ENCODE peak calls at places on chromosome 18, in eight cellular contexts. One of them, this sample, is unnamed. For H3K9me3, the result is how much of the 10 kb centered on the place peaks cover.

GRCh38 chr18:58535340-58536186 is 93.3 kb downstream of the ALPK2 start:
- DNase-seq in IMR-90: peak
- DNase-seq in tibial artery: no peak
- DNase-seq in WERI-Rb-1: no peak
- DNase-seq in left ventricle myocardium inferior: no peak
- DNase-seq in esophagus squamous epithelium: no peak
- DNase-seq in Panc1: no peak
- DNase-seq in endothelial cell of umbilical vein: no peak
- DNase-seq in this sample: no peak

GRCh38 chr18:12774982-12775381 is 72.1 kb downstream of the PSMG2 start:
- DNase-seq in esophagus squamous epithelium: no peak
- DNase-seq in tibial artery: no peak
- DNase-seq in WERI-Rb-1: no peak
- DNase-seq in left ventricle myocardium inferior: no peak
- DNase-seq in endothelial cell of umbilical vein: no peak
- DNase-seq in Panc1: no peak
- DNase-seq in IMR-90: no peak
- DNase-seq in this sample: no peak

GRCh38 chr18:13126966-13127598 is 91.5 kb upstream of the LDLRAD4 start:
- DNase-seq in endothelial cell of umbilical vein: no peak
- DNase-seq in Panc1: no peak
- DNase-seq in IMR-90: no peak
- DNase-seq in esophagus squamous epithelium: no peak
- DNase-seq in tibial artery: no peak
- DNase-seq in WERI-Rb-1: no peak
- DNase-seq in left ventricle myocardium inferior: no peak
- DNase-seq in this sample: no peak

GRCh38 chr18:59957957-59958356 is 58.2 kb downstream of the PMAIP1 start:
- DNase-seq in esophagus squamous epithelium: no peak
- DNase-seq in Panc1: no peak
- DNase-seq in left ventricle myocardium inferior: peak
- DNase-seq in IMR-90: peak
- DNase-seq in WERI-Rb-1: peak
- DNase-seq in tibial artery: no peak
- DNase-seq in endothelial cell of umbilical vein: peak
- DNase-seq in this sample: peak

GRCh38 chr18:75161629-75162028 is 47.3 kb downstream of the PTGR3 start:
- DNase-seq in IMR-90: no peak
- DNase-seq in endothelial cell of umbilical vein: peak
- DNase-seq in left ventricle myocardium inferior: peak
- DNase-seq in tibial artery: no peak
- DNase-seq in WERI-Rb-1: no peak
- DNase-seq in esophagus squamous epithelium: no peak
- DNase-seq in Panc1: peak
- DNase-seq in this sample: no peak

GRCh38 chr18:30684825-30685481 is 357.6 kb downstream of the DSC3 start:
- DNase-seq in IMR-90: no peak
- DNase-seq in esophagus squamous epithelium: no peak
- DNase-seq in endothelial cell of umbilical vein: no peak
- DNase-seq in left ventricle myocardium inferior: no peak
- DNase-seq in tibial artery: no peak
- DNase-seq in WERI-Rb-1: no peak
- DNase-seq in Panc1: no peak
- DNase-seq in this sample: no peak

GRCh38 chr18:23570912-23571504 is 15.3 kb downstream of the NPC1 start:
- DNase-seq in left ventricle myocardium inferior: no peak
- DNase-seq in esophagus squamous epithelium: no peak
- DNase-seq in tibial artery: no peak
- DNase-seq in IMR-90: no peak
- DNase-seq in Panc1: no peak
- DNase-seq in endothelial cell of umbilical vein: no peak
- DNase-seq in WERI-Rb-1: no peak
- DNase-seq in this sample: no peak

GRCh38 chr18:2881490-2882195 is 34.8 kb downstream of the EMILIN2 start:
- DNase-seq in endothelial cell of umbilical vein: no peak
- DNase-seq in Panc1: no peak
- DNase-seq in tibial artery: peak
- DNase-seq in esophagus squamous epithelium: no peak
- DNase-seq in WERI-Rb-1: no peak
- DNase-seq in left ventricle myocardium inferior: peak
- DNase-seq in IMR-90: peak
- DNase-seq in this sample: peak

GRCh38 chr18:13461488-13461887 is 242.9 kb downstream of the LDLRAD4 start:
- DNase-seq in endothelial cell of umbilical vein: no peak
- DNase-seq in left ventricle myocardium inferior: no peak
- DNase-seq in esophagus squamous epithelium: no peak
- DNase-seq in tibial artery: no peak
- DNase-seq in Panc1: no peak
- DNase-seq in IMR-90: no peak
- DNase-seq in WERI-Rb-1: no peak
- DNase-seq in this sample: no peak

GRCh38 chr18:36354989-36355388 is 57.5 kb downstream of the FHOD3 start:
- DNase-seq in WERI-Rb-1: no peak
- DNase-seq in left ventricle myocardium inferior: no peak
- DNase-seq in esophagus squamous epithelium: no peak
- DNase-seq in endothelial cell of umbilical vein: no peak
- DNase-seq in tibial artery: no peak
- DNase-seq in Panc1: no peak
- DNase-seq in IMR-90: peak
- DNase-seq in this sample: no peak

GRCh38 chr18:69759046-69759445 is 188.6 kb downstream of the CD226 start:
- DNase-seq in tibial artery: no peak
- DNase-seq in Panc1: no peak
- DNase-seq in IMR-90: peak
- DNase-seq in left ventricle myocardium inferior: no peak
- DNase-seq in esophagus squamous epithelium: no peak
- DNase-seq in endothelial cell of umbilical vein: no peak
- DNase-seq in WERI-Rb-1: no peak
- DNase-seq in this sample: no peak

GRCh38 chr18:7038330-7038846 is 79.2 kb downstream of the LAMA1 start:
- DNase-seq in IMR-90: peak
- DNase-seq in tibial artery: peak
- DNase-seq in left ventricle myocardium inferior: peak
- DNase-seq in endothelial cell of umbilical vein: peak
- DNase-seq in Panc1: peak
- DNase-seq in esophagus squamous epithelium: no peak
- DNase-seq in WERI-Rb-1: peak
- DNase-seq in this sample: peak

GRCh38 chr18:74179623-74180199 is 31.4 kb downstream of the TIMM21 start:
- DNase-seq in WERI-Rb-1: peak
- DNase-seq in Panc1: no peak
- DNase-seq in esophagus squamous epithelium: no peak
- DNase-seq in left ventricle myocardium inferior: no peak
- DNase-seq in IMR-90: no peak
- DNase-seq in tibial artery: no peak
- DNase-seq in endothelial cell of umbilical vein: no peak
- DNase-seq in this sample: no peak

GRCh38 chr18:75113455-75113854 is 95.5 kb downstream of the PTGR3 start:
- DNase-seq in esophagus squamous epithelium: no peak
- DNase-seq in Panc1: no peak
- DNase-seq in WERI-Rb-1: no peak
- DNase-seq in endothelial cell of umbilical vein: no peak
- DNase-seq in IMR-90: no peak
- DNase-seq in tibial artery: no peak
- DNase-seq in left ventricle myocardium inferior: no peak
- DNase-seq in this sample: no peak

GRCh38 chr18:50661013-50661412 is 101.1 kb downstream of the MAPK4 start:
- DNase-seq in tibial artery: no peak
- DNase-seq in IMR-90: no peak
- DNase-seq in Panc1: no peak
- DNase-seq in left ventricle myocardium inferior: no peak
- DNase-seq in WERI-Rb-1: no peak
- DNase-seq in esophagus squamous epithelium: no peak
- DNase-seq in endothelial cell of umbilical vein: no peak
- DNase-seq in this sample: no peak

GRCh38 chr18:70390366-70391090 is 101.7 kb downstream of the SOCS6 start:
- DNase-seq in tibial artery: no peak
- DNase-seq in Panc1: no peak
- DNase-seq in endothelial cell of umbilical vein: no peak
- DNase-seq in IMR-90: peak
- DNase-seq in WERI-Rb-1: no peak
- DNase-seq in left ventricle myocardium inferior: no peak
- DNase-seq in esophagus squamous epithelium: no peak
- DNase-seq in this sample: no peak

GRCh38 chr18:47050468-47050867 is 15.0 kb upstream of the ELOA2 start:
- DNase-seq in esophagus squamous epithelium: no peak
- DNase-seq in WERI-Rb-1: peak
- DNase-seq in endothelial cell of umbilical vein: peak
- DNase-seq in Panc1: peak
- DNase-seq in tibial artery: no peak
- DNase-seq in left ventricle myocardium inferior: no peak
- DNase-seq in IMR-90: peak
- DNase-seq in this sample: peak

GRCh38 chr18:33404244-33404873 is 36.2 kb downstream of the CCDC178 start:
- DNase-seq in IMR-90: no peak
- DNase-seq in WERI-Rb-1: no peak
- DNase-seq in endothelial cell of umbilical vein: peak
- DNase-seq in tibial artery: no peak
- DNase-seq in esophagus squamous epithelium: no peak
- DNase-seq in Panc1: no peak
- DNase-seq in left ventricle myocardium inferior: no peak
- DNase-seq in this sample: no peak
- TF ChIP-seq CTCF in IMR-90: peak
- TF ChIP-seq CTCF in WERI-Rb-1: no peak
- TF ChIP-seq CTCF in endothelial cell of umbilical vein: no peak
- TF ChIP-seq CTCF in tibial artery: no peak
- TF ChIP-seq CTCF in esophagus squamous epithelium: no peak
- TF ChIP-seq CTCF in Panc1: peak
- TF ChIP-seq CTCF in left ventricle myocardium inferior: peak
- TF ChIP-seq CTCF in this sample: peak

GRCh38 chr18:31977270-31977872 is 34.4 kb upstream of the TRAPPC8 start:
- DNase-seq in tibial artery: no peak
- DNase-seq in Panc1: no peak
- DNase-seq in esophagus squamous epithelium: no peak
- DNase-seq in left ventricle myocardium inferior: no peak
- DNase-seq in WERI-Rb-1: peak
- DNase-seq in endothelial cell of umbilical vein: peak
- DNase-seq in IMR-90: peak
- DNase-seq in this sample: peak

GRCh38 chr18:31978616-31979015 is 35.7 kb upstream of the TRAPPC8 start:
- DNase-seq in WERI-Rb-1: no peak
- DNase-seq in Panc1: no peak
- DNase-seq in left ventricle myocardium inferior: no peak
- DNase-seq in esophagus squamous epithelium: no peak
- DNase-seq in IMR-90: no peak
- DNase-seq in tibial artery: no peak
- DNase-seq in endothelial cell of umbilical vein: no peak
- DNase-seq in this sample: no peak

GRCh38 chr18:31973929-31974546 is 31.1 kb upstream of the TRAPPC8 start:
- DNase-seq in WERI-Rb-1: no peak
- DNase-seq in tibial artery: no peak
- DNase-seq in Panc1: no peak
- DNase-seq in endothelial cell of umbilical vein: no peak
- DNase-seq in esophagus squamous epithelium: no peak
- DNase-seq in IMR-90: no peak
- DNase-seq in left ventricle myocardium inferior: no peak
- DNase-seq in this sample: no peak

GRCh38 chr18:31979714-31980113 is 36.8 kb upstream of the TRAPPC8 start:
- DNase-seq in IMR-90: no peak
- DNase-seq in Panc1: no peak
- DNase-seq in WERI-Rb-1: no peak
- DNase-seq in tibial artery: no peak
- DNase-seq in left ventricle myocardium inferior: no peak
- DNase-seq in endothelial cell of umbilical vein: peak
- DNase-seq in esophagus squamous epithelium: no peak
- DNase-seq in this sample: no peak

GRCh38 chr18:31976242-31976641 is 33.3 kb upstream of the TRAPPC8 start:
- DNase-seq in IMR-90: no peak
- DNase-seq in endothelial cell of umbilical vein: no peak
- DNase-seq in Panc1: no peak
- DNase-seq in esophagus squamous epithelium: no peak
- DNase-seq in left ventricle myocardium inferior: no peak
- DNase-seq in WERI-Rb-1: no peak
- DNase-seq in tibial artery: no peak
- DNase-seq in this sample: no peak
- H3K9me3 ChIP-seq in IMR-90: under half
- H3K9me3 ChIP-seq in endothelial cell of umbilical vein: under half
- H3K9me3 ChIP-seq in Panc1: under half
- H3K9me3 ChIP-seq in esophagus squamous epithelium: under half
- H3K9me3 ChIP-seq in left ventricle myocardium inferior: under half
- H3K9me3 ChIP-seq in WERI-Rb-1: under half
- H3K9me3 ChIP-seq in tibial artery: under half
- H3K9me3 ChIP-seq in this sample: under half

GRCh38 chr18:42072407-42072806 is 117.4 kb downstream of the PIK3C3 start:
- DNase-seq in Panc1: no peak
- DNase-seq in esophagus squamous epithelium: no peak
- DNase-seq in left ventricle myocardium inferior: no peak
- DNase-seq in WERI-Rb-1: no peak
- DNase-seq in endothelial cell of umbilical vein: no peak
- DNase-seq in IMR-90: no peak
- DNase-seq in tibial artery: no peak
- DNase-seq in this sample: no peak
- TF ChIP-seq CTCF in Panc1: peak
- TF ChIP-seq CTCF in esophagus squamous epithelium: no peak
- TF ChIP-seq CTCF in left ventricle myocardium inferior: no peak
- TF ChIP-seq CTCF in WERI-Rb-1: no peak
- TF ChIP-seq CTCF in endothelial cell of umbilical vein: no peak
- TF ChIP-seq CTCF in IMR-90: no peak
- TF ChIP-seq CTCF in tibial artery: no peak
- TF ChIP-seq CTCF in this sample: peak

GRCh38 chr18:72543362-72544055 is 633 bp downstream of the CBLN2 start:
- DNase-seq in endothelial cell of umbilical vein: peak
- DNase-seq in tibial artery: no peak
- DNase-seq in Panc1: no peak
- DNase-seq in IMR-90: no peak
- DNase-seq in WERI-Rb-1: peak
- DNase-seq in left ventricle myocardium inferior: no peak
- DNase-seq in esophagus squamous epithelium: no peak
- DNase-seq in this sample: no peak

GRCh38 chr18:72541871-72542690 is 2.1 kb downstream of the CBLN2 start:
- DNase-seq in endothelial cell of umbilical vein: no peak
- DNase-seq in tibial artery: no peak
- DNase-seq in WERI-Rb-1: peak
- DNase-seq in esophagus squamous epithelium: no peak
- DNase-seq in Panc1: no peak
- DNase-seq in left ventricle myocardium inferior: no peak
- DNase-seq in IMR-90: no peak
- DNase-seq in this sample: no peak

GRCh38 chr18:72539861-72540260 is 4.3 kb downstream of the CBLN2 start:
- DNase-seq in Panc1: no peak
- DNase-seq in esophagus squamous epithelium: no peak
- DNase-seq in IMR-90: no peak
- DNase-seq in tibial artery: no peak
- DNase-seq in endothelial cell of umbilical vein: no peak
- DNase-seq in WERI-Rb-1: no peak
- DNase-seq in left ventricle myocardium inferior: no peak
- DNase-seq in this sample: no peak

GRCh38 chr18:72544092-72544886 is at the start of gene CBLN2:
- DNase-seq in Panc1: no peak
- DNase-seq in endothelial cell of umbilical vein: peak
- DNase-seq in esophagus squamous epithelium: no peak
- DNase-seq in WERI-Rb-1: peak
- DNase-seq in IMR-90: peak
- DNase-seq in left ventricle myocardium inferior: no peak
- DNase-seq in tibial artery: no peak
- DNase-seq in this sample: peak

GRCh38 chr18:72542993-72543361 is 1.2 kb downstream of the CBLN2 start:
- DNase-seq in Panc1: no peak
- DNase-seq in WERI-Rb-1: peak
- DNase-seq in tibial artery: no peak
- DNase-seq in left ventricle myocardium inferior: no peak
- DNase-seq in esophagus squamous epithelium: no peak
- DNase-seq in IMR-90: no peak
- DNase-seq in endothelial cell of umbilical vein: peak
- DNase-seq in this sample: no peak
- H3K9me3 ChIP-seq in Panc1: under half
- H3K9me3 ChIP-seq in WERI-Rb-1: under half
- H3K9me3 ChIP-seq in tibial artery: under half
- H3K9me3 ChIP-seq in left ventricle myocardium inferior: under half
- H3K9me3 ChIP-seq in esophagus squamous epithelium: under half
- H3K9me3 ChIP-seq in IMR-90: under half
- H3K9me3 ChIP-seq in endothelial cell of umbilical vein: under half
- H3K9me3 ChIP-seq in this sample: under half

GRCh38 chr18:79788096-79789085 is 9.3 kb upstream of the KCNG2 start:
- DNase-seq in endothelial cell of umbilical vein: no peak
- DNase-seq in esophagus squamous epithelium: no peak
- DNase-seq in IMR-90: no peak
- DNase-seq in Panc1: no peak
- DNase-seq in left ventricle myocardium inferior: no peak
- DNase-seq in WERI-Rb-1: no peak
- DNase-seq in tibial artery: no peak
- DNase-seq in this sample: no peak
- TF ChIP-seq CTCF in endothelial cell of umbilical vein: no peak
- TF ChIP-seq CTCF in esophagus squamous epithelium: no peak
- TF ChIP-seq CTCF in IMR-90: peak
- TF ChIP-seq CTCF in Panc1: no peak
- TF ChIP-seq CTCF in left ventricle myocardium inferior: no peak
- TF ChIP-seq CTCF in WERI-Rb-1: peak
- TF ChIP-seq CTCF in tibial artery: no peak
- TF ChIP-seq CTCF in this sample: peak